ENCODE peak calls at places on chromosomes 4 and X, in five cellular contexts. Y is heart left ventricle, E is mucosa of descending colon, V is left ventricle myocardium inferior, R is astrocyte. H is an unnamed sample.

GRCh38 chr4:2105559-2105958 is 46.4 kb downstream of the NAT8L start:
- DNase-seq in Y (no peak), E (no peak), V (no peak), R (peak; percentile 53), H (no peak)

GRCh38 chrX:144006811-144007210 is 122.9 kb downstream of the UBE2NL start:
- DNase-seq in Y (no peak), E (no peak), V (no peak), R (peak; percentile 10), H (peak; percentile 84)

GRCh38 chrX:1093112-1093511 is 119.3 kb downstream of the CRLF2 start:
- DNase-seq in Y (no peak), E (no peak), V (no peak), R (no peak), H (no peak)

GRCh38 chr4:126071346-126072333 is 756.9 kb downstream of the FAT4 start:
- DNase-seq in Y (peak; percentile 24), E (no peak), V (no peak), R (peak; percentile 88), H (peak; percentile 25)

GRCh38 chr4:186204103-186204559 is 12.8 kb downstream of the CYP4V2 start:
- DNase-seq in Y (no peak), E (no peak), V (no peak), R (peak; percentile 8), H (no peak)

GRCh38 chr4:74758521-74758920 is 35.8 kb downstream of the BTC start:
- DNase-seq in Y (no peak), E (no peak), V (no peak), R (no peak), H (no peak)

GRCh38 chr4:81746071-81746470 is 274.4 kb upstream of the RASGEF1B start:
- DNase-seq in Y (no peak), E (no peak), V (no peak), R (no peak), H (no peak)

GRCh38 chrX:43317378-43317777 is 338.7 kb upstream of the MAOA start:
- DNase-seq in Y (no peak), E (no peak), V (no peak), R (no peak), H (no peak)

GRCh38 chr4:114082348-114082747 is 102.9 kb upstream of the ARSJ start:
- DNase-seq in Y (no peak), E (no peak), V (no peak), R (no peak), H (no peak)

GRCh38 chrX:155262970-155263754 is 1.1 kb downstream of the RAB39B start:
- DNase-seq in Y (no peak), E (no peak), V (no peak), R (no peak), H (no peak)

GRCh38 chrX:155259752-155260151 is 4.5 kb downstream of the RAB39B start:
- DNase-seq in Y (no peak), E (no peak), V (no peak), R (no peak), H (no peak)

GRCh38 chrX:155266446-155266845 is 2.2 kb upstream of the RAB39B start:
- DNase-seq in Y (no peak), E (no peak), V (no peak), R (no peak), H (no peak)

GRCh38 chrX:155263854-155264628 is at the start of gene RAB39B:
- DNase-seq in Y (peak; percentile 60), E (peak; percentile 43), V (peak; percentile 39), R (peak; percentile 38), H (peak; percentile 7)
- TF ChIP-seq CTCF in Y (no peak), E (no peak), V (no peak), R (no peak), H (no peak)

GRCh38 chrX:54550821-54551220 is 20.8 kb downstream of the GNL3L start:
- DNase-seq in Y (no peak), E (no peak), V (no peak), R (no peak), H (no peak)
- H3K36me3 ChIP-seq in Y (peaks cover 94% of the 10 kb centered on the region), E (no peaks in the 10 kb centered on the region), V (peaks cover 66% of the 10 kb centered on the region), R (peaks cover 8% of the 10 kb centered on the region), H (no peaks in the 10 kb centered on the region)

GRCh38 chr4:156946508-156947197 is 24.9 kb downstream of the PDGFC start:
- DNase-seq in Y (no peak), E (no peak), V (no peak), R (peak; percentile 99), H (peak; percentile 98)
- H3K4me3 ChIP-seq in Y (no peak overlapping the region), E (no peak overlapping the region), V (no peak overlapping the region), R (peak overlapping the region; percentile 26), H (no peak overlapping the region)

GRCh38 chr4:136320471-136320813 is 1211.9 kb downstream of the PCDH18 start:
- DNase-seq in Y (no peak), E (no peak), V (no peak), R (no peak), H (no peak)

GRCh38 chr4:136316961-136317360 is 1215.3 kb downstream of the PCDH18 start:
- DNase-seq in Y (no peak), E (no peak), V (no peak), R (no peak), H (no peak)

GRCh38 chr4:136314686-136315085 is 1217.6 kb downstream of the PCDH18 start:
- DNase-seq in Y (no peak), E (no peak), V (no peak), R (no peak), H (no peak)

GRCh38 chr4:136319789-136320470 is 1212.4 kb downstream of the PCDH18 start:
- DNase-seq in Y (no peak), E (no peak), V (no peak), R (peak; percentile 79), H (peak; percentile 91)
- TF ChIP-seq CTCF in Y (no peak), E (no peak), V (no peak), R (no peak), H (no peak)

DNA sequence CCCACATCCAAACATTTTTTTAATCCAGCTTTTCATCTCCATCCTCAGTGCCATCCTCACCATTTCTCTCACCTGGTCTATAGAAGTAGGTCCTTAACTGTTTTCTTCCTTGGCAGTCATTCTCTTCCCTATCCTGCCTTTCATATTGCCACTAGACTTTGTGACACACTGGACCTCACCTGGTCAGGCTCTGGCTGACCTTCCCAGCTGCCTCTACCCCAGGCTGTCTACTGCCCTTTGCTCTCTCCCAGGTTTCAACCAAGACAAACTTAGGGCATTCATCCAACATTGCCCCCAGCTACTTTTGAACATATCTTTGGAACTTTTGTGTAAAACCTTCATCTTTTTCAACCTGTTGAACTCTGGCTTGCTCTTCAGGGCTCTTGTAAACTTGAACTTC is 39.8 kb downstream of the TRAPPC11 start:
- DNase-seq in Y (no peak), E (no peak), V (no peak), R (no peak), H (no peak)
- H3K36me3 ChIP-seq in Y (peaks cover 100% of the 10 kb centered on the region), E (no peaks in the 10 kb centered on the region), V (peaks cover 98% of the 10 kb centered on the region), R (peaks cover 59% of the 10 kb centered on the region), H (no peaks in the 10 kb centered on the region)

GRCh38 chr4:146194212-146194611 is 18.7 kb downstream of the LSM6 start:
- DNase-seq in Y (no peak), E (no peak), V (no peak), R (no peak), H (no peak)
- H3K4me3 ChIP-seq in Y (no peak overlapping the region), E (no peak overlapping the region), V (no peak overlapping the region), R (no peak overlapping the region), H (no peak overlapping the region)

H was measured in kidney epithelial cell.